ENCODE peak calls at places on chromosomes 5 and 9, in seven cellular contexts. U is AG09309; Z is tibial nerve; F is PC-9; R is left ventricle myocardium inferior; N is activated CD8-positive, alpha-beta T cell treated with anti-CD3 and anti-CD28 coated beads for 36 hours; L is astrocyte of the spinal cord. Y is an unnamed sample.

GRCh38 chr5:125032286-125032685 is 285.8 kb upstream of the ZNF608 start:
- DNase-seq in U (no peak), Z (no peak), F (peak), R (no peak), N (no peak), L (no peak), Y (no peak)

GRCh38 chr5:104111622-104112021 is 549.0 kb upstream of the NUDT12 start:
- DNase-seq in U (no peak), Z (no peak), F (no peak), R (no peak), N (no peak), L (no peak), Y (no peak)

GRCh38 chr9:5122542-5122941 is 62.9 kb downstream of the INSL6 start:
- DNase-seq in U (no peak), Z (no peak), F (no peak), R (no peak), N (no peak), L (no peak), Y (no peak)

GRCh38 chr5:600551-601541 is 11.3 kb upstream of the CEP72 start:
- DNase-seq in U (no peak), Z (no peak), F (no peak), R (no peak), N (no peak), L (no peak), Y (no peak)

GRCh38 chr5:133287500-133287899 is 235.7 kb downstream of the HSPA4 start:
- DNase-seq in U (no peak), Z (no peak), F (no peak), R (no peak), N (peak), L (peak), Y (peak)

GRCh38 chr5:149408252-149409099 is 29.4 kb upstream of the IL17B start:
- DNase-seq in U (no peak), Z (no peak), F (no peak), R (no peak), N (no peak), L (no peak), Y (no peak)

GRCh38 chr9:97990259-97990658 is 7.1 kb downstream of the ANP32B start:
- DNase-seq in U (peak), Z (no peak), F (peak), R (no peak), N (no peak), L (peak), Y (no peak)

GRCh38 chr9:6008169-6008979 is 7.0 kb downstream of the RANBP6 start:
- DNase-seq in U (peak), Z (peak), F (peak), R (peak), N (peak), L (peak), Y (peak)

GRCh38 chr5:39363217-39363616 is 1.1 kb downstream of the C9 start:
- DNase-seq in U (no peak), Z (no peak), F (peak), R (no peak), N (no peak), L (no peak), Y (no peak)

GRCh38 chr5:74201334-74202081 is 439.0 kb downstream of the ENC1 start:
- DNase-seq in U (no peak), Z (peak), F (peak), R (peak), N (peak), L (peak), Y (no peak)

GRCh38 chr9:18260527-18260926 is 213.4 kb upstream of the ADAMTSL1 start:
- DNase-seq in U (no peak), Z (no peak), F (no peak), R (no peak), N (no peak), L (peak), Y (no peak)

GRCh38 chr9:98248737-98249474 is 6.5 kb downstream of the TBC1D2 start:
- DNase-seq in U (peak), Z (no peak), F (peak), R (peak), N (no peak), L (peak), Y (no peak)

GRCh38 chr5:179051784-179052183 is 8.4 kb upstream of the ZNF354C start:
- DNase-seq in U (no peak), Z (no peak), F (peak), R (no peak), N (no peak), L (no peak), Y (no peak)

GRCh38 chr9:124869986-124870560 is 8.1 kb downstream of the ARPC5L start:
- DNase-seq in U (no peak), Z (no peak), F (no peak), R (no peak), N (peak), L (peak), Y (peak)

GRCh38 chr9:114220129-114220541 is 64.8 kb downstream of the COL27A1 start:
- DNase-seq in U (no peak), Z (no peak), F (no peak), R (no peak), N (no peak), L (no peak), Y (no peak)

GRCh38 chr9:86854898-86855523 is 92.3 kb downstream of the GAS1 start:
- DNase-seq in U (peak), Z (no peak), F (peak), R (no peak), N (no peak), L (peak), Y (peak)

GRCh38 chr5:119878712-119879111 is 249.4 kb downstream of the FAM170A start:
- DNase-seq in U (no peak), Z (no peak), F (no peak), R (no peak), N (no peak), L (no peak), Y (no peak)

GRCh38 chr5:99644822-99645221 is 716.0 kb upstream of the CHD1 start:
- DNase-seq in U (no peak), Z (no peak), F (no peak), R (no peak), N (no peak), L (no peak), Y (no peak)

GRCh38 chr5:2149196-2149541 is 266.4 kb upstream of the IRX4 start:
- DNase-seq in U (no peak), Z (no peak), F (no peak), R (no peak), N (peak), L (no peak), Y (no peak)

GRCh38 chr5:1959911-1960581 is 77.3 kb upstream of the IRX4 start:
- DNase-seq in U (no peak), Z (no peak), F (no peak), R (no peak), N (no peak), L (no peak), Y (no peak)

GRCh38 chr5:10469253-10470030 is 27.8 kb downstream of the ROPN1L start:
- DNase-seq in U (no peak), Z (no peak), F (no peak), R (no peak), N (no peak), L (peak), Y (no peak)

GRCh38 chr5:95930541-95930940 is 31.1 kb downstream of the ELL2 start:
- DNase-seq in U (no peak), Z (no peak), F (no peak), R (no peak), N (no peak), L (no peak), Y (no peak)

GRCh38 chr5:134491841-134492442 is 33.5 kb upstream of the JADE2 start:
- DNase-seq in U (no peak), Z (no peak), F (no peak), R (no peak), N (no peak), L (no peak), Y (no peak)

GRCh38 chr5:104556957-104557356 is 994.4 kb upstream of the NUDT12 start:
- DNase-seq in U (no peak), Z (no peak), F (no peak), R (no peak), N (no peak), L (no peak), Y (no peak)

GRCh38 chr5:111840275-111840674 is 83.3 kb upstream of the NREP start:
- DNase-seq in U (no peak), Z (no peak), F (no peak), R (no peak), N (no peak), L (no peak), Y (no peak)

GRCh38 chr9:91711755-91712591 is 238.1 kb downstream of the ROR2 start:
- DNase-seq in U (no peak), Z (no peak), F (no peak), R (no peak), N (peak), L (peak), Y (no peak)

GRCh38 chr5:151285683-151286082 is 17.9 kb downstream of the SLC36A3 start:
- DNase-seq in U (no peak), Z (no peak), F (no peak), R (no peak), N (no peak), L (no peak), Y (no peak)

GRCh38 chr5:151286246-151286645 is 17.3 kb downstream of the SLC36A3 start:
- DNase-seq in U (no peak), Z (no peak), F (no peak), R (no peak), N (no peak), L (no peak), Y (no peak)

GRCh38 chr5:151283120-151283825 is 20.3 kb downstream of the SLC36A3 start:
- DNase-seq in U (no peak), Z (no peak), F (peak), R (no peak), N (no peak), L (no peak), Y (no peak)

GRCh38 chr5:151281001-151281639 is 22.4 kb downstream of the SLC36A3 start:
- DNase-seq in U (no peak), Z (no peak), F (peak), R (no peak), N (no peak), L (no peak), Y (no peak)

DNA sequence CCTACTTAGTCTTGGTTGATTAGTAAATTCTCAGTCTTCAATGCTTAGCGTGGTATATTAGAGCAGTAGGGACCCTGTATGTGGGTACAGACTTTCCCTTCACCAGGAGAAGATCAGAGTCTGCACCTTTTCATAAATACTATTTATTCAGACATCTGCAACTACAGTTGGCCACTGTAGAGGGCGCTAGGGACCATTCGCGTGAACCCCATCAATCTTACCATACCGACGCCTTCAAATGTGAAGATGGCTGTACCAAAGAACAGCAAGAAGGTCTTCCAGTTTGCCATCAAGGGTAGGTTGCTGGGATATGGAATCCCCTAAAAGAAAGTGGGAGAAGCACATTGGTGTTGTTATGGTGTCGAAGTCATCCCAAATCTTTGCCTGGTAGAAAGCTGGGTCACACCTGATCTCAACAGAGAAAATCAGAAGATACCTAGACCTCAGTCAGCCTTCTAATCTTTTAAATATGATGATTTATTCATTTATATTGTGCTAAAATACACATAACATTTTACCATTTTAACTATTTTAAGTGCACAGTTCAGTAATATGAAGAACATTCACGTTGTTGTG is 19.1 kb downstream of the SLC36A3 start:
- DNase-seq in U (no peak), Z (no peak), F (no peak), R (no peak), N (peak), L (no peak), Y (peak)
- TF ChIP-seq CTCF in U (peak), Z (no peak), F (peak), R (no peak), N (peak), L (no peak), Y (peak)

GRCh38 chr5:127298036-127298429 is 7.4 kb downstream of the MEGF10 start:
- DNase-seq in U (no peak), Z (no peak), F (no peak), R (no peak), N (no peak), L (no peak), Y (no peak)
- TF ChIP-seq CTCF in U (no peak), Z (no peak), F (no peak), R (no peak), N (no peak), L (no peak), Y (no peak)

GRCh38 chr9:125929846-125930245 is 182.7 kb downstream of the PBX3 start:
- DNase-seq in U (no peak), Z (no peak), F (no peak), R (no peak), N (no peak), L (peak), Y (no peak)
- TF ChIP-seq CTCF in U (no peak), Z (no peak), F (no peak), R (no peak), N (no peak), L (no peak), Y (no peak)

GRCh38 chr5:62271870-62272269 is 34.1 kb upstream of the KIF2A start:
- DNase-seq in U (no peak), Z (no peak), F (no peak), R (no peak), N (peak), L (no peak), Y (no peak)
- TF ChIP-seq CTCF in U (no peak), Z (no peak), F (no peak), R (no peak), N (peak), L (no peak), Y (no peak)

GRCh38 chr9:84935528-84936117 is 266.1 kb downstream of the NTRK2 start:
- DNase-seq in U (no peak), Z (no peak), F (no peak), R (no peak), N (no peak), L (no peak), Y (no peak)

GRCh38 chr9:84937086-84937670 is 267.6 kb downstream of the NTRK2 start:
- DNase-seq in U (no peak), Z (no peak), F (no peak), R (no peak), N (no peak), L (no peak), Y (no peak)

GRCh38 chr9:84928419-84928818 is 258.9 kb downstream of the NTRK2 start:
- DNase-seq in U (no peak), Z (no peak), F (no peak), R (no peak), N (no peak), L (no peak), Y (no peak)

GRCh38 chr9:84929068-84929467 is 259.5 kb downstream of the NTRK2 start:
- DNase-seq in U (no peak), Z (no peak), F (no peak), R (no peak), N (no peak), L (no peak), Y (no peak)

GRCh38 chr9:84932915-84933527 is 263.5 kb downstream of the NTRK2 start:
- DNase-seq in U (no peak), Z (no peak), F (no peak), R (no peak), N (no peak), L (peak), Y (no peak)
- TF ChIP-seq CTCF in U (peak), Z (no peak), F (no peak), R (peak), N (no peak), L (no peak), Y (peak)

GRCh38 chr5:55402199-55402598 is 94.4 kb downstream of the MTREX start:
- DNase-seq in U (no peak), Z (no peak), F (no peak), R (no peak), N (peak), L (no peak), Y (no peak)
- TF ChIP-seq CTCF in U (no peak), Z (no peak), F (peak), R (peak), N (peak), L (peak), Y (peak)

DNA sequence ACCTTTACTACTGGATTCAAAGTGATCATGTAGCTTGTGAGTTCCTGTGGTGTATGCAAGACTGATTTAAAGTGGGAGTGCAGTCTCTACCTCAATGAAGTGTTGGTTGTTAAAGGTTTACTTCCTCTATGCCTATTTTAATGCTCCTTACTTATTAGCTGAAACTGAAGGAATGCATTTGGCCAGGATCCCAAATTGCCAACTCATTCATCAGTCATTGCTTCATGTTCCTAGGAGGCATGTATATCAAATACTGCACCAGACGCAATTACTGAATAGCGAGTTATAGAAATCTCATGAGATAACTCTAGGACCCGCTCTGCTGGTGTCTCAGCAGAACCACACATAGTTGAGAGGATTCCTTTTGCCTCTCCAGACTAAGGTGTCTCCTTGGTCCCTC is 143.0 kb upstream of the RPS23 start:
- DNase-seq in U (peak), Z (no peak), F (peak), R (no peak), N (no peak), L (peak), Y (no peak)
- TF ChIP-seq CTCF in U (peak), Z (no peak), F (peak), R (no peak), N (no peak), L (peak), Y (no peak)

GRCh38 chr5:169350759-169351240 is 49.9 kb upstream of the SLIT3 start:
- DNase-seq in U (peak), Z (no peak), F (peak), R (no peak), N (no peak), L (peak), Y (no peak)

GRCh38 chr5:169350016-169350415 is 49.1 kb upstream of the SLIT3 start:
- DNase-seq in U (peak), Z (no peak), F (peak), R (no peak), N (no peak), L (peak), Y (no peak)

GRCh38 chr5:169354921-169355320 is 54.0 kb upstream of the SLIT3 start:
- DNase-seq in U (no peak), Z (no peak), F (peak), R (no peak), N (no peak), L (no peak), Y (no peak)

GRCh38 chr5:169354263-169354662 is 53.3 kb upstream of the SLIT3 start:
- DNase-seq in U (no peak), Z (no peak), F (peak), R (no peak), N (no peak), L (peak), Y (no peak)

DNA sequence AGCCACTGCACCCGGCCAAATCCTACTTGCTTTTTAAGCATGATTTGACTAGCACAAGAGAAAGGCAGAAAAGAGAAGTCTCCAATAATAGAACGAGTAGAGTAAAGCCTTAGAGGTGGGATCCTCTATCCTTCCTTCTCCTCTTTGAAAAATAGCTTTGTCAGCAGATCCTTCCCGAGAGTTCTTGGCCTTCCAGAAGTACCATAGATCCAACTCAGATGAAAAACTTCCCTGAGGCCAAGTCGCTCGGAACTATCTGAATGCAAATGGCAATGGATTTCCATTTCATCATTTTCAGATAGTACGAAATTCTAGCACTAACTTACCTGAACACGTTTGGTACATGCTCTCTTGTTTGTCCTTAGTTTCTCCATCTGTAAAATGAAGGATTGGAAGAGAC is 52.0 kb upstream of the SLIT3 start:
- DNase-seq in U (no peak), Z (no peak), F (no peak), R (no peak), N (no peak), L (no peak), Y (no peak)
- TF ChIP-seq CTCF in U (no peak), Z (no peak), F (no peak), R (no peak), N (no peak), L (no peak), Y (no peak)

GRCh38 chr9:72145733-72146132 is 3.5 kb upstream of the GDA start:
- DNase-seq in U (no peak), Z (no peak), F (no peak), R (no peak), N (no peak), L (no peak), Y (no peak)
- TF ChIP-seq CTCF in U (no peak), Z (no peak), F (no peak), R (no peak), N (no peak), L (no peak), Y (no peak)

GRCh38 chr9:127977877-127978647 is 2.7 kb downstream of the EEIG1 start:
- DNase-seq in U (peak), Z (peak), F (peak), R (peak), N (no peak), L (peak), Y (no peak)
- TF ChIP-seq CTCF in U (peak), Z (peak), F (no peak), R (peak), N (no peak), L (no peak), Y (no peak)

Y was measured in endothelial cell.